ENCODE peak calls at places on chromosomes 13 and 19, in ten cellular contexts. O, A, B, N, L, C, I, S, M and Z are unnamed samples.

GRCh38 chr19:39060130-39060529 is 24.0 kb upstream of the ACP7 start:
- DNase-seq in O (no peak), A (no peak), B (no peak), N (no peak), L (no peak), C (no peak), I (no peak), S (no peak), M (no peak), Z (no peak)

GRCh38 chr13:37475966-37476365 is 122.6 kb downstream of the POSTN start:
- DNase-seq in O (peak), A (no peak), B (no peak), N (no peak), L (no peak), C (peak), I (no peak), S (no peak), M (no peak), Z (no peak)

GRCh38 chr13:44140146-44140545 is 233.5 kb upstream of the SERP2 start:
- DNase-seq in O (no peak), A (no peak), B (no peak), N (no peak), L (no peak), C (no peak), I (no peak), S (no peak), M (no peak), Z (no peak)

GRCh38 chr19:53520547-53521372 is 17.2 kb upstream of the ZNF331 start:
- DNase-seq in O (peak), A (peak), B (peak), N (peak), L (peak), C (peak), I (peak), S (peak), M (peak), Z (peak)

GRCh38 chr13:37429976-37430375 is 168.6 kb downstream of the POSTN start:
- DNase-seq in O (peak), A (no peak), B (peak), N (no peak), L (no peak), C (peak), I (no peak), S (no peak), M (no peak), Z (peak)

GRCh38 chr13:46553521-46553885 is 533 bp downstream of the LRCH1 start:
- DNase-seq in O (no peak), A (peak), B (no peak), N (no peak), L (no peak), C (no peak), I (no peak), S (peak), M (no peak), Z (no peak)

GRCh38 chr19:30923096-30923495 is 426.1 kb downstream of the TSHZ3 start:
- DNase-seq in O (no peak), A (no peak), B (no peak), N (no peak), L (no peak), C (no peak), I (no peak), S (no peak), M (no peak), Z (no peak)

GRCh38 chr19:33621811-33622504 is at the start of gene CHST8:
- DNase-seq in O (peak), A (no peak), B (peak), N (no peak), L (no peak), C (peak), I (no peak), S (no peak), M (no peak), Z (no peak)

GRCh38 chr19:48338253-48338755 is 13.0 kb downstream of the EMP3 start:
- DNase-seq in O (no peak), A (no peak), B (no peak), N (no peak), L (no peak), C (no peak), I (no peak), S (no peak), M (no peak), Z (no peak)

GRCh38 chr19:1171755-1172352 is 2.2 kb downstream of the SBNO2 start:
- DNase-seq in O (no peak), A (no peak), B (no peak), N (peak), L (peak), C (peak), I (no peak), S (no peak), M (no peak), Z (no peak)
- H3K4me3 ChIP-seq in O (peak), A (peak), B (peak), N (peak), L (no peak), C (peak), I (peak), S (peak), M (peak), Z (peak)

DNA sequence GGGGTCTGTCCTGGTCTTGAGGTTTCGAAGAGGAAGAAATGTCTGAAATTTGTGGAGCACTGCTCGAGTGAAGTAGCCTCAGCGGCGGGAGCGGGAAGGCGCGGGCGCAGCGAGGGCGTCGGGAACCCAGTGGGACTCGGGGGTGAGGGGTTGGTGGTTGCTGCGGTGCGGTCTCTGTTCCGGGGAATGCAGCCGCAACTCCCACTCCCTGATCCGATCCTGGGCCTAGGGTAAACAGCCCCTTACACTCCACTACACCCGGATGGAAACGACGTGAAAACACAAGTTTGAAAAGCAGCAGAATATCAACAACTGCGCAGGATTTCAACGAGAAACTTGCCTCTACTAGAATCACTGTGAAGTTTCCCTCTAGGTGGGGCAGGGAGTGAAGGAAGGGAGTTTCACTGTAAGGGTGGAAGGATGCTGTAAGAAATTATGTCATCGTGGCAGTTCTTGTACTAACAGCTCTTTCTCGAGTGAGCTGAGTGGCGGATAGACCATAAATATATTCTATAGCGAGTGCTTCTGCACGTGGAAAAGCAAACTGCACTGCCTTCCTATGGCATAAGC is 2.0 kb upstream of the KLF12 start:
- DNase-seq in O (peak), A (peak), B (no peak), N (no peak), L (peak), C (peak), I (peak), S (peak), M (no peak), Z (no peak)
- TF ChIP-seq CTCF in O (no peak), A (no peak), B (peak), N (no peak), L (no peak), C (peak), I (no peak), S (no peak), M (no peak), Z (no peak)

GRCh38 chr19:44756089-44756562 is 7.6 kb downstream of the BCL3 start:
- DNase-seq in O (no peak), A (no peak), B (no peak), N (no peak), L (no peak), C (no peak), I (no peak), S (no peak), M (no peak), Z (no peak)

GRCh38 chr19:44755219-44755618 is 6.7 kb downstream of the BCL3 start:
- DNase-seq in O (no peak), A (no peak), B (no peak), N (no peak), L (no peak), C (no peak), I (no peak), S (no peak), M (no peak), Z (no peak)

GRCh38 chr19:44757735-44758505 is 9.4 kb downstream of the BCL3 start:
- DNase-seq in O (peak), A (peak), B (peak), N (no peak), L (no peak), C (peak), I (no peak), S (peak), M (no peak), Z (no peak)

GRCh38 chr19:44758596-44758995 is 10.1 kb downstream of the BCL3 start:
- DNase-seq in O (no peak), A (no peak), B (no peak), N (no peak), L (no peak), C (no peak), I (no peak), S (no peak), M (no peak), Z (no peak)

DNA sequence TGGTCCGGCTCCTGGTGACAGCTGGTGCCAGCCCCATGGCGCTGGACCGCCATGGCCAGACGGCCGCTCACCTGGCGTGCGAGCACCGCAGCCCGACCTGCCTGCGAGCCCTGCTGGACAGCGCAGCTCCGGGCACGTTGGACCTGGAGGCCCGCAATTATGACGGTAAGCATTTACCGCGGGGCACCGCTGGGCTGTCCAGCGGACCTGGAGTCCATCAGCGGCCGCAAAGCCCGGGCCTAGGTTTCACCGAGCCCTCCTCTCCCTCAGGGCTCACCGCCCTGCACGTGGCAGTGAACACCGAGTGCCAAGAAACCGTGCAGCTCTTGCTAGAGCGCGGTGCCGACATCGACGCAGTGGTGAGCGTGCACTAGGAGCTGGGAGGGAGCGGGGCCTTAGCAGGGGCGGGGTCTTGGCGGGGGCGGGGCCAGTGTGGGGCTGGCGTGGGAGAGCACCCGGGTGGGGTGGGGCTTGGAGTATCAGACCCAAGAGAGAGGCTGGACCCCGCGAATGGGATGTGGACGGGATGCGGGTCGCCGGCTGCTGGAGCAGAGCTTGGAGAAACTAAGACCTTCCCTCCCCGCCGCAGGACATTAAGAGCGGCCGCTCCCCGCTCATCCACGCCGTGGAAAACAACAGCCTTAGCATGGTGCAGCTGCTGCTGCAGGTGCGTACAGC is 8.7 kb downstream of the BCL3 start:
- DNase-seq in O (peak), A (peak), B (peak), N (no peak), L (no peak), C (peak), I (no peak), S (peak), M (no peak), Z (no peak)
- H3K4me3 ChIP-seq in O (peak), A (peak), B (peak), N (peak), L (no peak), C (peak), I (peak), S (peak), M (peak), Z (peak)

GRCh38 chr19:12140545-12141404 is 625 bp upstream of the ZNF20 start:
- DNase-seq in O (peak), A (peak), B (peak), N (peak), L (peak), C (peak), I (peak), S (peak), M (peak), Z (peak)
- TF ChIP-seq CTCF in O (peak), A (peak), B (peak), N (peak), L (peak), C (peak), I (peak), S (peak), M (peak), Z (peak)